ENCODE peak calls at places on chromosomes 11 and 22, in seven cellular contexts. F is HTR-8/SVneo, B is T-helper 2 cell, T is left ventricle myocardium inferior, I is EL, A is fibroblast of gingiva, X is mesenchymal stem cell. C is an unnamed sample.

GRCh38 chr22:31734512-31734911 is 15.4 kb downstream of the PRR14L start:
- DNase-seq in B (no peak), F (no peak), A (no peak), X (peak; percentile 76), T (no peak), I (peak; percentile 88), C (peak; percentile 60)

GRCh38 chr22:46275455-46276129 is 7.8 kb downstream of the TTC38 start:
- DNase-seq in B (no peak), A (no peak), F (no peak), I (no peak), X (no peak), T (no peak), C (no peak)

GRCh38 chr11:125886997-125887372 is 483 bp upstream of the HYLS1 start:
- DNase-seq in B (no peak), F (no peak), I (peak; percentile 53), T (peak; percentile 27), X (no peak), A (peak; percentile 11), C (peak; percentile 8)

GRCh38 chr11:2825261-2825885 is 60.2 kb downstream of the CDKN1C start:
- DNase-seq in F (peak; percentile 42), X (peak; percentile 78), B (no peak), I (peak; percentile 79), A (peak; percentile 81), T (peak; percentile 85), C (peak; percentile 79)

GRCh38 chr11:124863137-124863825 is 2.0 kb upstream of the ROBO3 start:
- DNase-seq in B (no peak), T (no peak), X (peak; percentile 43), F (no peak), I (peak; percentile 43), A (no peak), C (peak; percentile 46)

GRCh38 chr11:29129850-29130249 is 887.0 kb downstream of the KCNA4 start:
- DNase-seq in A (peak; percentile 85), B (no peak), X (peak; percentile 62), T (no peak), F (peak; percentile 10), I (peak; percentile 78), C (no peak)

GRCh38 chr11:85947431-85948272 is 92.5 kb downstream of the CCDC83 start:
- DNase-seq in B (no peak), X (peak; percentile 89), I (peak; percentile 88), T (no peak), F (no peak), A (peak; percentile 94), C (peak; percentile 64)

GRCh38 chr11:66542362-66542761 is 3.5 kb downstream of the ZDHHC24 start:
- DNase-seq in F (no peak), I (peak; percentile 43), A (no peak), B (no peak), X (no peak), T (no peak), C (peak; percentile 26)

GRCh38 chr22:35638408-35638807 is 9.8 kb upstream of the APOL6 start:
- DNase-seq in T (peak; percentile 91), F (no peak), I (peak; percentile 85), X (peak; percentile 95), A (peak; percentile 85), B (no peak), C (peak; percentile 39)

GRCh38 chr11:69089258-69089657 is 40.5 kb downstream of the TPCN2 start:
- DNase-seq in F (no peak), I (peak; percentile 80), A (peak; percentile 63), X (peak; percentile 87), B (no peak), T (peak; percentile 73), C (peak; percentile 95)

GRCh38 chr22:49914256-49914655 is 4.0 kb downstream of the ALG12 start:
- DNase-seq in I (no peak), A (no peak), T (no peak), B (no peak), X (no peak), F (no peak), C (no peak)

GRCh38 chr22:41237707-41238569 is 2.8 kb downstream of the CHADL start:
- DNase-seq in I (peak; percentile 57), B (peak; percentile 67), F (no peak), T (peak; percentile 76), X (peak; percentile 24), A (no peak), C (peak; percentile 73)

GRCh38 chr11:107928767-107929507 is 689 bp downstream of the RAB39A start:
- DNase-seq in B (no peak), T (peak; percentile 20), I (no peak), F (peak; percentile 69), X (no peak), A (no peak), C (peak; percentile 30)

GRCh38 chr11:9789919-9790318 is 126.0 kb downstream of the SWAP70 start:
- DNase-seq in A (no peak), X (no peak), I (no peak), F (no peak), B (no peak), T (no peak), C (no peak)

GRCh38 chr11:10461276-10461790 is 6.3 kb downstream of the AMPD3 start:
- DNase-seq in A (no peak), T (no peak), I (no peak), B (no peak), F (no peak), X (no peak), C (no peak)

GRCh38 chr11:44945639-44946038 is 5.0 kb downstream of the TP53I11 start:
- DNase-seq in F (no peak), A (no peak), X (no peak), I (no peak), B (no peak), T (peak; percentile 80), C (no peak)

GRCh38 chr11:77557553-77557952 is 32.2 kb upstream of the AQP11 start:
- DNase-seq in X (no peak), A (no peak), I (peak; percentile 25), B (no peak), T (no peak), F (no peak), C (peak; percentile 25)